ENCODE peak calls at places on chromosomes 16 and 17, in seven cellular contexts. O, C, E, N, D, L and X are unnamed samples.
A peak's percentile ranks its signal among the peaks of the same experiment; 100 is the strongest.

GRCh38 chr16:50308237-50308965 is 42.0 kb downstream of the ADCY7 start:
- DNase-seq in O (no peak), C (peak; percentile 14), E (no peak), N (no peak), D (no peak), L (no peak), X (no peak)

GRCh38 chr17:19239544-19239943 is 2.4 kb downstream of the EPN2 start:
- DNase-seq in O (peak; percentile 48), C (no peak), E (no peak), N (peak; percentile 50), D (no peak), L (no peak), X (no peak)

GRCh38 chr16:27303256-27304100 is 10.3 kb upstream of the IL4R start:
- DNase-seq in O (no peak), C (no peak), E (no peak), N (no peak), D (no peak), L (peak; percentile 3), X (no peak)

GRCh38 chr16:46972971-46973456 is 460 bp downstream of the DNAJA2 start:
- DNase-seq in O (peak; percentile 67), C (peak; percentile 59), E (peak; percentile 12), N (no peak), D (no peak), L (peak; percentile 49), X (no peak)

GRCh38 chr16:8237452-8237851 is 352.9 kb downstream of the TMEM114 start:
- DNase-seq in O (no peak), C (no peak), E (no peak), N (no peak), D (no peak), L (no peak), X (no peak)

GRCh38 chr16:19810817-19811731 is 73.6 kb downstream of the GPRC5B start:
- DNase-seq in O (peak; percentile 61), C (no peak), E (no peak), N (peak; percentile 98), D (peak; percentile 94), L (no peak), X (peak; percentile 78)

GRCh38 chr16:56401482-56401881 is 23.9 kb downstream of the AMFR start:
- DNase-seq in O (no peak), C (no peak), E (no peak), N (no peak), D (peak; percentile 25), L (peak; percentile 18), X (no peak)

GRCh38 chr17:28500712-28501379 is 5.3 kb upstream of the FOXN1 start:
- DNase-seq in O (no peak), C (no peak), E (no peak), N (no peak), D (peak; percentile 29), L (no peak), X (no peak)